ENCODE peak calls at places on chromosomes 13 and 19, in five cellular contexts. V is esophagus muscularis mucosa, R is vagina, O is Panc1, C is GM23338. U is an unnamed sample.

GRCh38 chr13:75960538-75960994 is 324.4 kb downstream of the LMO7 start:
- DNase-seq in V (no peak), R (no peak), O (no peak), C (no peak), U (peak; percentile 30)

GRCh38 chr13:64817721-64818120 is 2412.4 kb downstream of the PCDH9 start:
- DNase-seq in V (no peak), R (no peak), O (no peak), C (no peak), U (no peak)

GRCh38 chr19:19259741-19260140 is 13.4 kb downstream of the TM6SF2 start:
- DNase-seq in V (no peak), R (no peak), O (no peak), C (peak; percentile 89), U (peak; percentile 83)

GRCh38 chr13:98026457-98026857 is 73.0 kb downstream of the IPO5 start:
- DNase-seq in V (peak; percentile 91), R (no peak), O (no peak), C (peak; percentile 46), U (no peak)

GRCh38 chr19:29596885-29597525 is 9.1 kb upstream of the POP4 start:
- DNase-seq in V (no peak), R (no peak), O (peak; percentile 33), C (peak; percentile 56), U (no peak)

GRCh38 chr19:38304352-38304865 is 358 bp downstream of the C19orf33 start:
- DNase-seq in V (no peak), R (no peak), O (no peak), C (peak; percentile 52), U (no peak)

GRCh38 chr13:97072297-97072696 is 78.0 kb upstream of the OXGR1 start:
- DNase-seq in V (no peak), R (no peak), O (no peak), C (no peak), U (no peak)

GRCh38 chr19:13843104-13843921 is 33.6 kb upstream of the NANOS3 start:
- DNase-seq in V (no peak), R (no peak), O (no peak), C (peak; percentile 76), U (no peak)

GRCh38 chr19:39692166-39692565 is 12.1 kb upstream of the LGALS14 start:
- DNase-seq in V (peak; percentile 85), R (no peak), O (no peak), C (no peak), U (no peak)

GRCh38 chr13:47822036-47822435 is 179.0 kb downstream of the SUCLA2 start:
- DNase-seq in V (no peak), R (no peak), O (no peak), C (no peak), U (no peak)

GRCh38 chr13:95862401-95862800 is 185.5 kb downstream of the DNAJC3 start:
- DNase-seq in V (no peak), R (no peak), O (no peak), C (no peak), U (no peak)

GRCh38 chr13:63737418-63737817 is 2321.8 kb upstream of the PCDH20 start:
- DNase-seq in V (no peak), R (no peak), O (no peak), C (no peak), U (no peak)

GRCh38 chr13:21413013-21413412 is 46.1 kb downstream of the ZDHHC20 start:
- DNase-seq in V (no peak), R (no peak), O (no peak), C (no peak), U (no peak)

GRCh38 chr13:34833562-34834182 is 108.4 kb upstream of the NBEA start:
- DNase-seq in V (no peak), R (no peak), O (no peak), C (peak; percentile 69), U (no peak)

GRCh38 chr13:81686877-81687276 is 1346.0 kb upstream of the SPRY2 start:
- DNase-seq in V (no peak), R (no peak), O (no peak), C (no peak), U (no peak)

GRCh38 chr13:94054159-94054558 is 425.3 kb downstream of the DCT start:
- DNase-seq in V (no peak), R (no peak), O (no peak), C (no peak), U (no peak)

GRCh38 chr13:98482476-98483444 is 94.1 kb downstream of the STK24 start:
- DNase-seq in V (no peak), R (no peak), O (peak; percentile 5), C (peak; percentile 46), U (no peak)

GRCh38 chr19:20153281-20153680 is 13.7 kb upstream of the ZNF486 start:
- DNase-seq in V (no peak), R (no peak), O (no peak), C (no peak), U (no peak)

GRCh38 chr19:44684892-44685847 is 13.8 kb upstream of the CEACAM16 start:
- DNase-seq in V (no peak), R (no peak), O (no peak), C (peak; percentile 60), U (peak; percentile 68)

GRCh38 chr13:46756977-46757376 is 40.0 kb downstream of the ESD start:
- DNase-seq in V (no peak), R (no peak), O (no peak), C (no peak), U (no peak)

GRCh38 chr13:48291730-48292129 is 11.8 kb upstream of the RB1 start:
- DNase-seq in V (no peak), R (no peak), O (no peak), C (no peak), U (no peak)

GRCh38 chr19:31658993-31659896 is 310.0 kb upstream of the TSHZ3 start:
- DNase-seq in V (peak; percentile 81), R (no peak), O (no peak), C (no peak), U (no peak)

GRCh38 chr19:41575998-41576397 is at the start of gene CEACAM21:
- DNase-seq in V (peak; percentile 83), R (no peak), O (no peak), C (no peak), U (no peak)

GRCh38 chr19:38394488-38394887 is 6.0 kb downstream of the SPRED3 start:
- DNase-seq in V (no peak), R (no peak), O (no peak), C (peak; percentile 99), U (no peak)

GRCh38 chr13:26694609-26695359 is 65.8 kb downstream of the GPR12 start:
- DNase-seq in V (peak; percentile 60), R (no peak), O (no peak), C (no peak), U (no peak)

GRCh38 chr13:89923731-89924130 is 1423.8 kb upstream of the MIR17HG start:
- DNase-seq in V (no peak), R (no peak), O (no peak), C (no peak), U (no peak)

GRCh38 chr13:112712451-112712881 is 22.6 kb downstream of the ATP11A start:
- DNase-seq in V (no peak), R (no peak), O (no peak), C (no peak), U (no peak)

GRCh38 chr13:30334663-30335386 is 27.5 kb upstream of the KATNAL1 start:
- DNase-seq in V (no peak), R (no peak), O (no peak), C (peak; percentile 82), U (peak; percentile 52)

GRCh38 chr19:45475537-45476348 is 7.9 kb downstream of the FOSB start:
- DNase-seq in V (no peak), R (no peak), O (no peak), C (no peak), U (no peak)

GRCh38 chr13:101406787-101407186 is 9.5 kb downstream of the NALCN start:
- DNase-seq in V (no peak), R (no peak), O (no peak), C (no peak), U (no peak)

GRCh38 chr19:13962738-13963602 is 10.7 kb downstream of the DCAF15 start:
- DNase-seq in V (no peak), R (no peak), O (no peak), C (peak; percentile 73), U (no peak)

GRCh38 chr13:109331898-109332297 is 454.5 kb downstream of the IRS2 start:
- DNase-seq in V (no peak), R (no peak), O (no peak), C (peak; percentile 17), U (no peak)

GRCh38 chr13:113427562-113428468 is 25.5 kb downstream of the ADPRHL1 start:
- DNase-seq in V (no peak), R (no peak), O (no peak), C (no peak), U (no peak)

DNA sequence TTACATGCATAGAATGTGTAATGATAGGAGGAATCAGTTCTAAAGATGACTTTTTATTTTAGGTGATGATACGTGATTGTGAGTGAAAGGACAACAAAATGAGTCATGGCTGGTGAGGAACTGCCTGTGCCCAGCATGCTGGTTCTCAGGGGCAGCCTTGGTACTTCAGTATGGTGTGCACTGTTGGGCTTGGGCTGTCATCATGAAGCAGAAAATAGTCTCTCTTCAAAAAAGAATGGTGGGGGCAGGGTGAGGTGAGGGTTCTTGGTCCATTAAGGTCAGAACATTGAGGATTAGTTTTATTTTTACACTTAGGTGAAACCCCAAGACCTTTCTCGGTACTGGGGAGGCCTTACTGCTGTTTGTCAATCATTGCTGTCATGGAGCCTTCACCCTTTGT is 309.5 kb downstream of the MTUS2 start:
- DNase-seq in V (no peak), R (no peak), O (no peak), C (no peak), U (no peak)
- TF ChIP-seq CTCF in V (no peak), R (no peak), O (no peak), C (no peak), U (no peak)

GRCh38 chr13:42720116-42720857 is 61.1 kb upstream of the FAM216B start:
- DNase-seq in V (no peak), R (no peak), O (peak; percentile 22), C (no peak), U (peak; percentile 12)
- TF ChIP-seq POLR2AphosphoS5 in V (no peak), R (peak; percentile 37), O (no peak), C (no peak), U (no peak)

DNA sequence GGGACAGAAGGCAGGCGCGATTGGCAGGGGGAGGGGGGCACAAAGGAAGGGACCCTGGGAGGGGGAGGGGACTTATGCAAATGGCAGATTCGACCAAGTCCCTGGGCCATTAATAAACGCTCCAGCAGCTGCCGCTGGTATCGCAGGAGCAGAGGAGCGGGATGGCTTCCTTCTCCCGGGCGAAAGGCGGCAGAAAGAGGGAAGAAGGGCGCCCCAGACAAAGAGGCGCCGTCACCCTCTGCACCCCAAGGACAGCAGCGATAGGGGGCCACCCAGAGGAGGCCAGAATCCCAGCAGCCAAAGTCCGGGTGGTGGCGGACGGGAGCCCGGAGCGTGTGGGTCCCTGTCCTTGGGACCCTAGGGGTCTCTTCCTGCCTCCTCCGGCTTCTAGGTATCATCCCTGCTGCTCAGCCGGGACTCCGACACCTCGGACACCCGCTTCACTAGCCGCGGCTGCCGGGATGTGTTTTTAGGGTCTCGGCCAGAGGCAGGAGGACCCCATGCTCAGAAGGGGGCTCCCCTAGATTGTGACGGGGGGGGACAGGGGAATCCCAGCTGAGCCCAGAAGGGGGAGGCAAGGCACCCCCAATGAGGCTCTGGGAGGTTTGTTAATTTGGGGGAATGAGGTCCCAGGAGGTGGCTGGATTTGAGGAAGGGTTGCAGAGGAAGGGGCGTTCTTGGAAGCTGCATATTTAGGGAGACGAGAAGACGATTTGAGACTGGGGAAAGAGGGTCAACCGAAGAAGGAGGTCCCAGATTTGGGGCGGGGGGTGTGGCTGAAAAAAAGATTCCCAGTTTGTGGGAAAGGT is 1.7 kb downstream of the PTPRS start:
- DNase-seq in V (no peak), R (no peak), O (no peak), C (peak; percentile 85), U (no peak)
- TF ChIP-seq CTCF in V (no peak), R (no peak), O (no peak), C (peak; percentile 14), U (peak; percentile 49)

GRCh38 chr13:37868691-37869505 is 674 bp downstream of the TRPC4 start:
- DNase-seq in V (no peak), R (no peak), O (no peak), C (peak; percentile 59), U (no peak)
- TF ChIP-seq POLR2AphosphoS5 in V (no peak), R (no peak), O (no peak), C (no peak), U (no peak)

GRCh38 chr13:86725105-86725504 is 925.9 kb upstream of the SLITRK6 start:
- DNase-seq in V (no peak), R (no peak), O (no peak), C (peak; percentile 69), U (no peak)
- TF ChIP-seq CTCF in V (no peak), R (no peak), O (no peak), C (peak; percentile 80), U (no peak)